ENCODE peak calls at places on chromosomes 13 and 19, in eight cellular contexts. J, Y, O, Z, L, B, M and E are unnamed samples.

GRCh38 chr19:1863638-1864479 is 480 bp upstream of the KLF16 start:
- DNase-seq in O (peak; percentile 93), J (peak; percentile 84), Y (peak; percentile 87), B (peak; percentile 96), M (peak; percentile 94), Z (peak; percentile 97), L (peak; percentile 93), E (peak; percentile 96)

GRCh38 chr13:110236831-110237261 is 70.1 kb downstream of the COL4A1 start:
- DNase-seq in Z (no peak), B (no peak), L (peak; percentile 84), M (no peak), O (no peak), Y (no peak), J (no peak), E (no peak)

GRCh38 chr19:53659292-53659691 is 27.5 kb downstream of the DPRX start:
- DNase-seq in J (no peak), Z (peak; percentile 56), L (peak; percentile 36), O (no peak), Y (no peak), B (no peak), M (peak; percentile 72), E (peak; percentile 29)

GRCh38 chr19:42045575-42045974 is 24.4 kb downstream of the GRIK5 start:
- DNase-seq in J (no peak), B (no peak), Z (no peak), L (no peak), M (no peak), O (no peak), Y (no peak), E (no peak)

GRCh38 chr19:13689050-13689449 is 75.3 kb upstream of the MRI1 start:
- DNase-seq in Z (no peak), O (no peak), J (no peak), L (no peak), B (no peak), M (peak; percentile 44), Y (no peak), E (peak; percentile 48)

GRCh38 chr13:40895715-40896184 is 106.3 kb downstream of the SLC25A15 start:
- DNase-seq in L (no peak), Y (no peak), M (no peak), O (no peak), J (no peak), B (no peak), Z (no peak), E (no peak)

GRCh38 chr13:40466271-40466670 is 200.2 kb downstream of the FOXO1 start:
- DNase-seq in M (no peak), L (no peak), J (no peak), Z (no peak), O (no peak), Y (no peak), B (no peak), E (no peak)

GRCh38 chr13:113082198-113083021 is 23.2 kb upstream of the F7 start:
- DNase-seq in O (no peak), B (no peak), M (no peak), Y (no peak), J (no peak), L (peak; percentile 21), Z (no peak), E (no peak)

GRCh38 chr13:65977525-65977924 is 1252.6 kb downstream of the PCDH9 start:
- DNase-seq in J (no peak), O (no peak), B (no peak), L (no peak), M (no peak), Z (no peak), Y (no peak), E (no peak)

GRCh38 chr13:43303040-43303729 is 279.8 kb downstream of the DNAJC15 start:
- DNase-seq in Y (peak; percentile 48), Z (no peak), L (peak; percentile 78), B (peak; percentile 73), J (peak; percentile 62), M (peak; percentile 48), O (no peak), E (peak; percentile 30)

GRCh38 chr19:2240881-2241760 is 4.5 kb downstream of the SF3A2 start:
- DNase-seq in M (no peak), J (no peak), Y (no peak), O (no peak), L (no peak), B (no peak), Z (no peak), E (no peak)

GRCh38 chr19:39223703-39224279 is 19.7 kb upstream of the SYCN start:
- DNase-seq in O (no peak), L (no peak), Y (no peak), J (no peak), B (no peak), Z (peak; percentile 65), M (no peak), E (no peak)

GRCh38 chr13:26584713-26585112 is 27.2 kb downstream of the WASF3 start:
- DNase-seq in Y (no peak), M (no peak), J (no peak), O (no peak), L (no peak), Z (no peak), B (no peak), E (no peak)

GRCh38 chr13:29503041-29503837 is 92.2 kb downstream of the SLC7A1 start:
- DNase-seq in Z (no peak), J (no peak), M (no peak), B (no peak), O (no peak), L (no peak), Y (no peak), E (no peak)

GRCh38 chr19:54209748-54210494 is 9.3 kb downstream of the RPS9 start:
- DNase-seq in Y (peak; percentile 97), B (peak; percentile 98), L (peak; percentile 91), J (peak; percentile 97), O (peak; percentile 56), Z (peak; percentile 98), M (peak; percentile 93), E (peak; percentile 95)

GRCh38 chr19:10419646-10420443 is 493 bp upstream of the PDE4A start:
- DNase-seq in O (no peak), Y (no peak), J (no peak), B (no peak), L (no peak), M (peak; percentile 90), Z (peak; percentile 94), E (peak; percentile 67)

GRCh38 chr13:49499889-49500660 is 4.3 kb downstream of the PHF11 start:
- DNase-seq in L (no peak), O (no peak), Z (peak; percentile 12), B (no peak), M (no peak), J (no peak), Y (no peak), E (no peak)

GRCh38 chr13:64551755-64552154 is 2678.4 kb downstream of the PCDH9 start:
- DNase-seq in B (no peak), J (no peak), Z (no peak), M (peak; percentile 62), Y (no peak), L (no peak), O (no peak), E (no peak)

DNA sequence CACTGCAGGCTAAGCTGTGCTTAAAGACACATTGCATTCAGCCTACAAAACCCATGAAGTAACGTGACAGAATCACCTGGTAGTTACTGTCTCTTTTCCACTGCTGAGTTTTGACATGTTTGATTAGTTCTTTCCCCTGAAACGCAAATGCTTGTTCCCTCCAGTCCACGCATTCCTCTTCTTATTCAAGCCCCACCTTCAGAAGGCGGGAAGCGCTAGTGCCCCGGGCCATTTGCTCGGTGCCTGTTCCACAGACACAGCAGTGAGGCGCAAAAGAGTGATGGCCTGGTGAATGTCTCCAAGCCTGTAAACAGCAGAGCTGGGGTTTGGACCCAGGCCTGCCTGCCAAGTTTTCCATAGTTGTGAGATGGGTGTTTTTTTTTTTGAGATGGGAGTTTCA is 10.9 kb downstream of the ACP4 start:
- DNase-seq in O (no peak), M (no peak), B (no peak), J (no peak), Z (no peak), L (no peak), Y (no peak), E (no peak)
- TF ChIP-seq POLR2A in O (no peak), M (no peak), B (no peak), J (no peak), Z (no peak), L (no peak), Y (no peak), E (no peak)

DNA sequence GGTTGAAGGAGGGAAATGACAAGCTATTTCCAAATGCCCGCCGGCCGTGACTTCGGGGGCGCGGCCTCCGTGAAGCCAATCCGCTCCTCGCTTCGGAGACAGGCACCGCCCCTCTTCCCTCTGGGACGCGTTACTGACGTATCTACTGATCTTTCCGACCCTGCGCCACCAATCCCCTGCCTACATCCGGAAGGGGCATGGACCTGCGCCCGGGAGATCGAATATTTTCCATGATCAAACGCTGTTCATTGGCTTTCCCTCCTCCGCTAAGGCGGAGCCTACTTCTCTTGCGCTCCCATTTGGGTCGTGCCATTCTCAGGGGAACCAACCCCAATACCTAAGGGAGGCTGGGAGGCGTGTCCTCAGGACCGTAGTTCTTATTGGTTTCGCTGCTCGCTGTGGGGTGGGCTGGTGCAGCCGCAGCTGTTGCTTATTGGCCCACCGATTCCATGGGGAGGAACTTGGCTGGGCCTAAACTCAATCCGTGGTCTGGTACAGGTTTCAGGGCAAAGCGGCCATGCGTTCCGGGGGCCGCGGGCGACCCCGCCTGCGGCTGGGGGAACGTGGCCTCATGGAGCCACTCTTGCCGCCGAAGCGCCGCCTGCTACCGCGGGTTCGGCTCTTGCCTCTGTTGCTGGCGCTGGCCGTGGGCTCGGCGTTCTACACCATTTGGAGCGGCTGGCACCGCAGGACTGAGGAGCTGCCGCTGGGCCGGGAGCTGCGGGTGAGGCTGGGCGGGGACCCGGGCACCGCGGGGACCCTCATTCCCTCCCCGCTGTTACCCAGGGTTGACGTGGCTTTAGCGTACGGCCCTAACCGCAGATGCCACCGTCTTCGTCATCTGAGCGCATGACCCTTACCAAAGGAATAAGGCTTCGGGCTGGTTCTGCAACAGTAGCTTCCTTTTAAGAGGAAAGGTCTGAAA is at the start of gene QPCTL:
- DNase-seq in Y (peak; percentile 94), L (peak; percentile 98), Z (peak; percentile 86), J (peak; percentile 98), M (peak; percentile 100), B (peak; percentile 99), O (peak; percentile 98), E (peak; percentile 99)
- TF ChIP-seq POLR2A in Y (no peak), L (peak; percentile 74), Z (peak; percentile 57), J (peak; percentile 54), M (peak; percentile 93), B (peak; percentile 85), O (peak; percentile 27), E (peak; percentile 18)

DNA sequence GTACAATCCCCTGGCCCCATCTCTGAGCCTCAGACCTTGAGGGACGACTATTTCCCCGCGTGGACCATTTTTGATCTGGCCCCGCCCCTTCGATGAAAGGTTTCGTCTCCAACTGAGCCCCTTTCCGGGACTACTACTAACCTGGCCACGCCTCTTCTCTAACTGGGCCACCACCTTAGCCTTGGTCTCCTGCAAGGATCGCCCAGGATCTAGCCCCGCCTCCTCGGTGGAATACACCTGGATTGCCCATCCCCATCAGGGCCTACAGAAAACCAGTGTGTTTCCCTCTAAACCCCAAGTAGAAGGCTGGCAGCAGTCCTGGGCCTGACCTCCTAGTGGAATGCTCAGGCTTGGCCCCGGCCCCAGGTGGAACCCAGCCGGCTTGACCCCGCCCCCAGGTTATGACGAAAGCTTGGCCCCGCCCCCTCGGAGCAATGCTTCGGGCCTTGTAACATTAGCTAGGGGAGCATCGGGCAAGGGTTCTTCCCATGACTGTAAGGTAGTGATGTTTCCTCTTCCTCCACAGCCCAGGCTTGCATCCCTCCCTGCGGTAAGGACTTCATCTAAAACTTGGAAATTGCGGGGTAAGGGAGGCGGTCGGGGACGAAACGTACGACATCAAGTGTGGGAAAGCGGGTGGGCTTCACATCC is 9.1 kb downstream of the SPACA6 start:
- DNase-seq in Z (no peak), J (peak; percentile 87), M (peak; percentile 71), L (peak; percentile 78), Y (peak; percentile 92), O (peak; percentile 42), B (peak; percentile 64), E (peak; percentile 84)
- TF ChIP-seq POLR2A in Z (no peak), J (no peak), M (no peak), L (no peak), Y (no peak), O (no peak), B (no peak), E (no peak)

GRCh38 chr19:49361438-49362047 is 673 bp downstream of the TEAD2 start:
- DNase-seq in O (peak; percentile 67), L (peak; percentile 86), Y (peak; percentile 94), M (peak; percentile 91), Z (peak; percentile 73), J (peak; percentile 82), B (peak; percentile 83), E (no peak)
- TF ChIP-seq POLR2A in O (no peak), L (peak; percentile 62), Y (peak; percentile 70), M (no peak), Z (no peak), J (no peak), B (peak; percentile 52), E (no peak)